ENCODE peak calls at places on chromosomes 6 and 20, in nine cellular contexts. U is neural progenitor cell, L is heart right ventricle, X is ascending aorta, B is mammary epithelial cell, K is gastrocnemius medialis, V is cardiac muscle cell, D is Panc1, Q is uterus. J is an unnamed sample.

GRCh38 chr6:25777856-25778649 is 23.5 kb downstream of the SLC17A4 start:
- DNase-seq in U (no peak), L (no peak), X (no peak), B (no peak), K (no peak), V (no peak), D (no peak), Q (no peak), J (no peak)

GRCh38 chr6:56693246-56693607 is 50.5 kb upstream of the DST start:
- DNase-seq in U (no peak), L (peak; percentile 88), X (no peak), B (peak; percentile 63), K (peak; percentile 90), V (peak; percentile 91), D (no peak), Q (peak; percentile 58), J (peak; percentile 91)

GRCh38 chr6:44246663-44247337 is at the start of gene HSP90AB1:
- DNase-seq in U (peak; percentile 97), L (peak; percentile 95), X (peak; percentile 96), B (peak; percentile 98), K (peak; percentile 99), V (peak; percentile 99), D (peak; percentile 96), Q (peak; percentile 93), J (peak; percentile 94)

GRCh38 chr6:36266913-36267644 is 2.8 kb upstream of the PNPLA1 start:
- DNase-seq in U (no peak), L (no peak), X (no peak), B (no peak), K (no peak), V (no peak), D (no peak), Q (no peak), J (no peak)

GRCh38 chr6:88493717-88494116 is 327.6 kb upstream of the CNR1 start:
- DNase-seq in U (no peak), L (no peak), X (no peak), B (no peak), K (no peak), V (no peak), D (no peak), Q (no peak), J (no peak)

GRCh38 chr6:27940766-27941165 is 16.3 kb upstream of the OR2B6 start:
- DNase-seq in U (no peak), L (no peak), X (no peak), B (peak; percentile 1), K (no peak), V (no peak), D (no peak), Q (no peak), J (no peak)

GRCh38 chr6:33118525-33119123 is 42.8 kb downstream of the HLA-DPB1 start:
- DNase-seq in U (peak; percentile 57), L (peak; percentile 23), X (no peak), B (peak; percentile 39), K (no peak), V (peak; percentile 62), D (no peak), Q (no peak), J (no peak)

GRCh38 chr6:56399672-56400263 is 152.4 kb upstream of the COL21A1 start:
- DNase-seq in U (no peak), L (no peak), X (no peak), B (no peak), K (no peak), V (no peak), D (no peak), Q (no peak), J (no peak)

GRCh38 chr6:141562181-141562800 is 570.4 kb upstream of the GJE1 start:
- DNase-seq in U (peak; percentile 56), L (peak; percentile 23), X (no peak), B (no peak), K (no peak), V (peak; percentile 43), D (no peak), Q (peak; percentile 14), J (peak; percentile 61)

GRCh38 chr6:157528931-157529653 is 148.1 kb downstream of the ZDHHC14 start:
- DNase-seq in U (no peak), L (no peak), X (no peak), B (peak; percentile 45), K (peak; percentile 68), V (peak; percentile 53), D (no peak), Q (no peak), J (no peak)

GRCh38 chr6:160102956-160103824 is 18.4 kb upstream of the SLC22A1 start:
- DNase-seq in U (peak; percentile 48), L (no peak), X (no peak), B (no peak), K (no peak), V (peak; percentile 37), D (no peak), Q (no peak), J (no peak)

GRCh38 chr20:50995506-50995905 is 27.4 kb downstream of the KCNG1 start:
- DNase-seq in U (no peak), L (no peak), X (no peak), B (no peak), K (no peak), V (peak; percentile 46), D (no peak), Q (no peak), J (no peak)

GRCh38 chr20:12327205-12327604 is 409.5 kb downstream of the BTBD3 start:
- DNase-seq in U (no peak), L (no peak), X (no peak), B (no peak), K (no peak), V (peak; percentile 25), D (no peak), Q (no peak), J (no peak)

GRCh38 chr20:22770240-22770800 is 185.9 kb upstream of the FOXA2 start:
- DNase-seq in U (no peak), L (no peak), X (no peak), B (no peak), K (no peak), V (no peak), D (no peak), Q (no peak), J (no peak)

GRCh38 chr20:46682063-46682821 is 7.0 kb downstream of the TP53RK start:
- DNase-seq in U (peak; percentile 24), L (no peak), X (no peak), B (no peak), K (no peak), V (no peak), D (no peak), Q (no peak), J (no peak)

GRCh38 chr6:34035704-34036356 is 110.1 kb downstream of the GRM4 start:
- DNase-seq in U (no peak), L (no peak), X (no peak), B (no peak), K (no peak), V (no peak), D (no peak), Q (no peak), J (no peak)

GRCh38 chr20:14337400-14338171 is at the start of gene FLRT3:
- DNase-seq in U (peak; percentile 92), L (peak; percentile 54), X (no peak), B (peak; percentile 98), K (peak; percentile 68), V (peak; percentile 93), D (peak; percentile 78), Q (peak; percentile 69), J (no peak)

GRCh38 chr20:14093652-14094051 is 98.3 kb downstream of the MACROD2 start:
- DNase-seq in U (no peak), L (no peak), X (no peak), B (no peak), K (no peak), V (no peak), D (no peak), Q (no peak), J (no peak)

GRCh38 chr6:30804333-30804732 is 60.0 kb upstream of the IER3 start:
- DNase-seq in U (no peak), L (no peak), X (no peak), B (no peak), K (no peak), V (no peak), D (no peak), Q (no peak), J (no peak)
- H3K4me3 ChIP-seq in U (no peak overlapping the region), L (no peak overlapping the region), X (no peak overlapping the region), B (no peak overlapping the region), K (no peak overlapping the region), V (no peak overlapping the region), D (no peak overlapping the region), Q (no peak overlapping the region), J (no peak overlapping the region)

DNA sequence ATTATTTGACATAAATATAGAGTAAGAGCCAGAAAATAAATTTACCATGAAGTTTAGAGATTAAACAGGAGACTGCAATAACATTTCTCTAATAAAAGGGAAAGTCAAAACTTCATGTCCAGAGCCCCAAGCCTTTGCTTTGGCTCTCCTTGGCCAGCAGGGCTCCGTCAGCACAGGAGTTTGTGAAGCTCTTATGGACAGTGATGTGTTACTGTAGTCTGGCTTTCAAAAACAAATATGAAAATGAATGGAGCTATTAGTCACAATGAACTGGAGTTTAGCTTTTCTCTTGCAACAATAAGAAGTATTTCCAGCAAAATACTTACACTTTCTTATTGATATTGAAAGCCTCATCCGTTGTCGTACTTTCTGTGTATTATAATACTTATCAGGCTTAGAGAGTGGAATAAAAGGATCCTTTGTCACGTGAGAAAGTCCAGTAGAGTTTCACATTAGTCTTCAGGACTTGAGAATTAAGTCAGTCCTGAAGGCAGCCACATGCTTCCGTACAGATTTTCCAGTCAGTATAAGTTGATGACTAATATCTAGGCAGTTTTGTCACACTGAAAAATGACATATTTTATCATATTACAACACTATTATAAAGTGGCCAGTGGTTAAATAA is 117.0 kb upstream of the PRL start:
- DNase-seq in U (no peak), L (no peak), X (no peak), B (no peak), K (no peak), V (peak; percentile 33), D (no peak), Q (no peak), J (no peak)
- TF ChIP-seq CTCF in U (no peak), L (no peak), X (no peak), B (no peak), K (no peak), V (peak; percentile 13), D (no peak), Q (no peak), J (no peak)

GRCh38 chr6:90217621-90218496 is 78.8 kb downstream of the BACH2 start:
- DNase-seq in U (no peak), L (peak; percentile 53), X (no peak), B (no peak), K (no peak), V (no peak), D (no peak), Q (no peak), J (no peak)
- H3K4me1 ChIP-seq in U (peaks cover 60% of the 10 kb centered on the region), L (peaks cover 21% of the 10 kb centered on the region), X (peaks cover 28% of the 10 kb centered on the region), B (peaks cover 23% of the 10 kb centered on the region), K (peaks cover 46% of the 10 kb centered on the region), V (peaks cover 54% of the 10 kb centered on the region), D (peaks cover 25% of the 10 kb centered on the region), Q (no peaks in the 10 kb centered on the region), J (peaks cover 42% of the 10 kb centered on the region)

GRCh38 chr6:163720460-163721235 is 306.1 kb downstream of the QKI start:
- DNase-seq in U (no peak), L (no peak), X (no peak), B (no peak), K (no peak), V (no peak), D (no peak), Q (no peak), J (no peak)
- H3K4me3 ChIP-seq in U (no peak overlapping the region), L (no peak overlapping the region), X (no peak overlapping the region), B (no peak overlapping the region), K (no peak overlapping the region), V (no peak overlapping the region), D (no peak overlapping the region), Q (no peak overlapping the region), J (no peak overlapping the region)

J was measured in heart left ventricle.